ENCODE peak calls at places on chromosome 11, in seven cellular contexts. E, M, H, Q, C, X and G are unnamed samples.
A peak's percentile ranks its signal among the peaks of the same experiment; 100 is the strongest.

GRCh38 chr11:64510759-64511158 is 80.3 kb upstream of the SLC22A12 start:
- DNase-seq in Q (no peak), M (no peak), X (no peak), E (no peak), H (no peak), C (peak; percentile 28), G (no peak)

GRCh38 chr11:76666408-76666807 is 4.1 kb downstream of the LRRC32 start:
- DNase-seq in M (no peak), Q (peak; percentile 30), C (peak; percentile 64), H (no peak), X (no peak), E (no peak), G (peak; percentile 41)

GRCh38 chr11:78256962-78257361 is 68.2 kb downstream of the USP35 start:
- DNase-seq in X (peak; percentile 71), E (peak; percentile 86), C (no peak), M (no peak), Q (no peak), H (no peak), G (no peak)

GRCh38 chr11:64971421-64972233 is at the start of gene MAJIN:
- DNase-seq in Q (peak; percentile 97), X (no peak), E (peak; percentile 91), C (no peak), H (peak; percentile 62), M (peak; percentile 34), G (peak; percentile 28)

GRCh38 chr11:61776561-61777075 is 15.8 kb downstream of the TMEM258 start:
- DNase-seq in M (no peak), H (peak; percentile 84), E (peak; percentile 76), C (peak; percentile 71), X (no peak), Q (peak; percentile 85), G (peak; percentile 62)

GRCh38 chr11:34251640-34251980 is 106.2 kb downstream of the ABTB2 start:
- DNase-seq in E (no peak), Q (no peak), C (no peak), H (no peak), X (no peak), M (no peak), G (no peak)

GRCh38 chr11:101797335-101797734 is 117.5 kb upstream of the CEP126 start:
- DNase-seq in Q (no peak), E (no peak), H (no peak), C (no peak), M (no peak), X (no peak), G (no peak)

GRCh38 chr11:57085604-57086003 is 96.1 kb upstream of the LRRC55 start:
- DNase-seq in E (no peak), M (no peak), X (no peak), Q (no peak), C (peak; percentile 5), H (no peak), G (no peak)

GRCh38 chr11:125463590-125464265 is 32.3 kb downstream of the FEZ1 start:
- DNase-seq in X (no peak), C (no peak), H (no peak), Q (no peak), E (no peak), M (no peak), G (no peak)

GRCh38 chr11:66017354-66017753 is 5.5 kb downstream of the CST6 start:
- DNase-seq in E (no peak), M (no peak), H (no peak), Q (no peak), X (no peak), C (no peak), G (no peak)

GRCh38 chr11:7977251-7977917 is 9.8 kb upstream of the EIF3F start:
- DNase-seq in Q (peak; percentile 50), H (no peak), C (no peak), E (no peak), X (peak; percentile 89), M (no peak), G (no peak)

GRCh38 chr11:130706572-130706971 is 209.7 kb downstream of the SNX19 start:
- DNase-seq in X (peak; percentile 67), C (no peak), Q (no peak), H (no peak), E (no peak), M (no peak), G (no peak)

GRCh38 chr11:10349806-10350205 is 44.9 kb downstream of the ADM start:
- DNase-seq in X (no peak), H (no peak), M (no peak), Q (no peak), C (no peak), E (no peak), G (no peak)

GRCh38 chr11:83583953-83584352 is 297.8 kb upstream of the CCDC90B start:
- DNase-seq in H (no peak), C (no peak), Q (no peak), E (no peak), X (peak; percentile 42), M (no peak), G (no peak)

GRCh38 chr11:14369598-14369997 is 10.6 kb upstream of the RRAS2 start:
- DNase-seq in Q (no peak), H (no peak), M (no peak), X (no peak), E (no peak), C (no peak), G (no peak)

GRCh38 chr11:64146036-64146943 is 19.6 kb downstream of the MACROD1 start:
- DNase-seq in H (peak; percentile 71), C (peak; percentile 65), X (no peak), Q (peak; percentile 88), E (peak; percentile 70), M (no peak), G (peak; percentile 52)

GRCh38 chr11:60993611-60994010 is 22.1 kb downstream of the CD6 start:
- DNase-seq in X (no peak), Q (no peak), C (no peak), M (no peak), H (no peak), E (no peak), G (no peak)

GRCh38 chr11:33658195-33658900 is 42.3 kb downstream of the C11orf91 start:
- DNase-seq in E (no peak), H (no peak), M (no peak), Q (peak; percentile 24), X (no peak), C (no peak), G (no peak)

GRCh38 chr11:5536482-5536881 is 11.9 kb downstream of the OR52H1 start:
- DNase-seq in M (no peak), E (no peak), Q (no peak), C (no peak), X (no peak), H (no peak), G (no peak)
- TF ChIP-seq CTCF in M (no peak), E (no peak), Q (no peak), C (no peak), X (no peak), H (no peak), G (no peak)

DNA sequence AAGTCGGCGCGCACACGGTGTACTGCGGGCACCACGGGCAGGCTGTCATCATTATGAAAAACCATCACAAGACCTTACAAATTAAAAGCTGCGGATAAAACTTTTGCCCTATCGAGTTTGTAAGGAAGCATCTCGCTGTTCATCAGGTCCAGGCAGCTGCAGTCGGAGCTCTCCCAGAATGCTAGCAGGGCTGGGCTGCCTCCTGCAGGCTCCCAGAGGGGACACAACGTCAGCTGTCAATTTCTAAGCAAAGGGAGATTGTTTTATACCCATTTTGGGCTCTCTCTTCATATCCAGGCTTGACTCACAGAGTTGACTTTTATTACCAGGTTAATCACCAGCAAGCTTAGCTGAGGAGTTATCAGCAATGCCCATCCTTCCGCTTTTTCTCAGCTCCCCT is 375.1 kb downstream of the OPCML start:
- DNase-seq in Q (peak; percentile 80), C (peak; percentile 56), X (no peak), M (no peak), H (no peak), E (no peak), G (no peak)
- TF ChIP-seq CTCF in Q (peak; percentile 79), C (no peak), X (no peak), M (peak; percentile 53), H (no peak), E (no peak), G (peak; percentile 22)

GRCh38 chr11:259374-259773 is 18.8 kb upstream of the NLRP6 start:
- DNase-seq in H (no peak), C (no peak), E (no peak), Q (no peak), X (no peak), M (no peak), G (no peak)

GRCh38 chr11:255176-255575 is 18.4 kb downstream of the PSMD13 start:
- DNase-seq in Q (no peak), M (no peak), E (no peak), X (no peak), C (no peak), H (no peak), G (no peak)

GRCh38 chr11:255816-256215 is 19.0 kb downstream of the PSMD13 start:
- DNase-seq in C (no peak), E (no peak), Q (no peak), H (no peak), M (no peak), X (no peak), G (no peak)

GRCh38 chr11:256952-257737 is 20.4 kb downstream of the PSMD13 start:
- DNase-seq in X (no peak), E (no peak), M (no peak), H (no peak), C (no peak), Q (no peak), G (no peak)

DNA sequence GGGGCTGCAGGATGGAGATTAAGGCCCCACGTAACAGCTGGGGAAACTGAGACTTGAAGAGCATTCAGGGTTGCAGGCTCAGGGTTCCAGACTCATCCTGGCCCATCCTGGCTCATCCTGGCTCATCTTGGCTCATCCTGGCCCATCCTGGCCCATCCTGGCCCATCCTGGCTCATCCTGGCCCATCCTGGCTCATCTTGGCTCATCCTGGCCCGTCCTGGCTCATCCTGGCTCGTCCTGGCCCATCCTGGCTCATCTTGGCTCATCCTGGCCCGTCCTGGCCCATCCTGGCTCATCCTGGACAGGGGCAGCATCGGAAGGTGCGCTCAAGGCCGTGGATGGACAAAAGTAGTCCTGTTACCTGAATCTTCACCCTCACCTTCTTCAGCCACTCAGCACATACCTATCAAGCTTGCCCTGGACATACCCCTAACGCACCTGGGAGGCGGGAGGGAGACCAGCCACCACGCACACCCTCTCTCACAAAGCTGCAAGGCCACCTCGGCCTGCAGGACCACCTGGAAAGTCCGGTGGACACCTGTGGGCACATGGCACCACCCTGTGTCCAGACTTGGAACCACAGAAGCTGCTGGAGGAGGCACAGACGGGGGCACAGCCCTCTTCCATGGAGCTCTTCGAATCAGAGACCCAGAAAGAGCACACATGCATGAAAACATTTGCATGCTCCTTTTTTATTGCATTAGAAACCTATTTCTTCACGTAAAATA is 20.3 kb upstream of the NLRP6 start:
- DNase-seq in E (no peak), M (no peak), C (no peak), Q (no peak), H (peak; percentile 43), X (no peak), G (no peak)
- TF ChIP-seq CTCF in E (no peak), M (peak; percentile 38), C (peak; percentile 16), Q (peak; percentile 39), H (peak; percentile 34), X (peak; percentile 27), G (no peak)

DNA sequence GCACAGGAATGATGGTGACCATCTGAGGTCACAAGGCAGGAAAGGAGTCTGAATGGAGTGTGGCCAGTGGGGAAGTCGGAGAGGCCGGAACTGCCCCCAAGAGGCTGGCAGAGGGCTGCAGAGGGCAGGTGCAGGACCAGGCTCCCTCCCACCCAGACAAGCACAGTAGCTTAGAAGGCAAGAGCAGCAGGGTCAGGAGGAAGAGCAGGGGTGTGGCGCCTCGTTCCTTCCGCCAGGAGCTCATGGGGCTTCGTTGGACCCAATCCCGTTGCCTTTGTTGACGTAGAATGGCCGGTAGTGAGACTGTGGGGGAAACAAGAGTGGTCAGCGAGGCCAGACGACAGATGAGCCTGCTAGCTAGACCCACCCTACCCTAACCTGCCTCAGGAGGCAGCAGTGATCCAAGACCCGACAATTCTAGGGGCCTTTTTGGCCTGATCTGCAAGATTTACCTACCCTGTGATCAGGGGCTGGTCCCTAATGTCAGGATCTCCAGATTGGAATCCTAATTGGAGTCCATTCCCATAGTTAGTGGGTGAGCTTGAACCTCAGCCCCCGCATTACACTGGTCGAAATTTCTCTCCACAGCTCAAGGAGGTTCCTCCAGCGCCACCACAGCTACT is 25.6 kb downstream of the TRIM29 start:
- DNase-seq in Q (peak; percentile 56), E (no peak), H (no peak), C (no peak), X (no peak), M (no peak), G (no peak)
- TF ChIP-seq CTCF in Q (peak; percentile 40), E (no peak), H (no peak), C (no peak), X (no peak), M (peak; percentile 32), G (no peak)